ENCODE peak calls at places on chromosomes 4 and X, in seven cellular contexts. One of them, this sample, is unnamed.

GRCh38 chrX:56729152-56729557 is at the start of gene NBDY:
- DNase-seq in mesendoderm: peak; percentile 72
- DNase-seq in neuronal stem cell: no peak
- DNase-seq in H1: no peak
- DNase-seq in IMR-90: peak; percentile 37
- DNase-seq in mesenchymal stem cell: peak; percentile 66
- DNase-seq in trophoblast cell: peak; percentile 40
- DNase-seq in this sample: peak; percentile 54

GRCh38 chrX:42778096-42778495 is at the start of gene PPP1R2C:
- DNase-seq in mesendoderm: no peak
- DNase-seq in neuronal stem cell: no peak
- DNase-seq in H1: no peak
- DNase-seq in IMR-90: no peak
- DNase-seq in mesenchymal stem cell: no peak
- DNase-seq in trophoblast cell: peak; percentile 35
- DNase-seq in this sample: no peak

GRCh38 chr4:54541426-54542118 is 116.2 kb upstream of the KIT start:
- DNase-seq in mesendoderm: peak; percentile 48
- DNase-seq in neuronal stem cell: no peak
- DNase-seq in H1: no peak
- DNase-seq in IMR-90: peak; percentile 54
- DNase-seq in mesenchymal stem cell: peak; percentile 39
- DNase-seq in trophoblast cell: peak; percentile 85
- DNase-seq in this sample: no peak

GRCh38 chrX:48939417-48940228 is 17.8 kb downstream of the OTUD5 start:
- DNase-seq in mesendoderm: no peak
- DNase-seq in neuronal stem cell: no peak
- DNase-seq in H1: no peak
- DNase-seq in IMR-90: no peak
- DNase-seq in mesenchymal stem cell: no peak
- DNase-seq in trophoblast cell: no peak
- DNase-seq in this sample: no peak

GRCh38 chr4:52036875-52037274 is 1.2 kb downstream of the SGCB start:
- DNase-seq in mesendoderm: no peak
- DNase-seq in neuronal stem cell: no peak
- DNase-seq in H1: no peak
- DNase-seq in IMR-90: no peak
- DNase-seq in mesenchymal stem cell: no peak
- DNase-seq in trophoblast cell: no peak
- DNase-seq in this sample: no peak

GRCh38 chrX:23826216-23826615 is 43.2 kb downstream of the SAT1 start:
- DNase-seq in mesendoderm: no peak
- DNase-seq in neuronal stem cell: no peak
- DNase-seq in H1: no peak
- DNase-seq in IMR-90: no peak
- DNase-seq in mesenchymal stem cell: no peak
- DNase-seq in trophoblast cell: no peak
- DNase-seq in this sample: no peak

GRCh38 chr4:168521736-168522135 is 24.9 kb downstream of the PALLD start:
- DNase-seq in mesendoderm: no peak
- DNase-seq in neuronal stem cell: no peak
- DNase-seq in H1: no peak
- DNase-seq in IMR-90: no peak
- DNase-seq in mesenchymal stem cell: no peak
- DNase-seq in trophoblast cell: no peak
- DNase-seq in this sample: no peak

GRCh38 chr4:170027181-170027829 is 1.1 kb upstream of the MFAP3L start:
- DNase-seq in mesendoderm: peak; percentile 98
- DNase-seq in neuronal stem cell: peak; percentile 96
- DNase-seq in H1: peak; percentile 72
- DNase-seq in IMR-90: peak; percentile 95
- DNase-seq in mesenchymal stem cell: peak; percentile 98
- DNase-seq in trophoblast cell: peak; percentile 99
- DNase-seq in this sample: peak; percentile 92

GRCh38 chr4:32417113-32417704 is 1697.0 kb downstream of the PCDH7 start:
- DNase-seq in mesendoderm: no peak
- DNase-seq in neuronal stem cell: no peak
- DNase-seq in H1: no peak
- DNase-seq in IMR-90: no peak
- DNase-seq in mesenchymal stem cell: no peak
- DNase-seq in trophoblast cell: peak; percentile 3
- DNase-seq in this sample: no peak

GRCh38 chr4:1621996-1622637 is 62.0 kb downstream of the FAM53A start:
- DNase-seq in mesendoderm: no peak
- DNase-seq in neuronal stem cell: no peak
- DNase-seq in H1: no peak
- DNase-seq in IMR-90: no peak
- DNase-seq in mesenchymal stem cell: no peak
- DNase-seq in trophoblast cell: no peak
- DNase-seq in this sample: no peak

GRCh38 chr4:3483471-3483921 is 20.4 kb downstream of the DOK7 start:
- DNase-seq in mesendoderm: no peak
- DNase-seq in neuronal stem cell: no peak
- DNase-seq in H1: no peak
- DNase-seq in IMR-90: no peak
- DNase-seq in mesenchymal stem cell: peak; percentile 60
- DNase-seq in trophoblast cell: no peak
- DNase-seq in this sample: no peak

GRCh38 chr4:151099226-151099975 is at the start of gene RPS3A:
- DNase-seq in mesendoderm: peak; percentile 99
- DNase-seq in neuronal stem cell: peak; percentile 95
- DNase-seq in H1: peak; percentile 96
- DNase-seq in IMR-90: peak; percentile 98
- DNase-seq in mesenchymal stem cell: peak; percentile 97
- DNase-seq in trophoblast cell: peak; percentile 99
- DNase-seq in this sample: peak; percentile 98

GRCh38 chr4:3851211-3851610 is 85.0 kb downstream of the ADRA2C start:
- DNase-seq in mesendoderm: peak; percentile 87
- DNase-seq in neuronal stem cell: no peak
- DNase-seq in H1: no peak
- DNase-seq in IMR-90: peak; percentile 17
- DNase-seq in mesenchymal stem cell: no peak
- DNase-seq in trophoblast cell: peak; percentile 80
- DNase-seq in this sample: peak; percentile 84

GRCh38 chr4:146340798-146341197 is 126.5 kb downstream of the REELD1 start:
- DNase-seq in mesendoderm: no peak
- DNase-seq in neuronal stem cell: no peak
- DNase-seq in H1: no peak
- DNase-seq in IMR-90: peak; percentile 54
- DNase-seq in mesenchymal stem cell: peak; percentile 38
- DNase-seq in trophoblast cell: peak; percentile 48
- DNase-seq in this sample: no peak

GRCh38 chrX:135484636-135485289 is 35.7 kb upstream of the INTS6L start:
- DNase-seq in mesendoderm: peak; percentile 26
- DNase-seq in neuronal stem cell: no peak
- DNase-seq in H1: no peak
- DNase-seq in IMR-90: peak; percentile 57
- DNase-seq in mesenchymal stem cell: peak; percentile 45
- DNase-seq in trophoblast cell: peak; percentile 21
- DNase-seq in this sample: no peak

GRCh38 chr4:98851806-98852205 is 77.1 kb downstream of the EIF4E start:
- DNase-seq in mesendoderm: peak; percentile 76
- DNase-seq in neuronal stem cell: no peak
- DNase-seq in H1: no peak
- DNase-seq in IMR-90: peak; percentile 64
- DNase-seq in mesenchymal stem cell: peak; percentile 59
- DNase-seq in trophoblast cell: no peak
- DNase-seq in this sample: no peak

GRCh38 chr4:2071912-2072867 is 13.1 kb downstream of the NAT8L start:
- DNase-seq in mesendoderm: peak; percentile 51
- DNase-seq in neuronal stem cell: no peak
- DNase-seq in H1: no peak
- DNase-seq in IMR-90: no peak
- DNase-seq in mesenchymal stem cell: no peak
- DNase-seq in trophoblast cell: no peak
- DNase-seq in this sample: no peak

GRCh38 chr4:120056249-120056648 is 10.4 kb downstream of the MAD2L1 start:
- DNase-seq in mesendoderm: no peak
- DNase-seq in neuronal stem cell: no peak
- DNase-seq in H1: no peak
- DNase-seq in IMR-90: peak; percentile 70
- DNase-seq in mesenchymal stem cell: peak; percentile 61
- DNase-seq in trophoblast cell: peak; percentile 25
- DNase-seq in this sample: no peak

GRCh38 chr4:106898621-106899230 is 137.4 kb downstream of the DKK2 start:
- DNase-seq in mesendoderm: peak; percentile 58
- DNase-seq in neuronal stem cell: peak; percentile 50
- DNase-seq in H1: no peak
- DNase-seq in IMR-90: peak; percentile 53
- DNase-seq in mesenchymal stem cell: peak; percentile 60
- DNase-seq in trophoblast cell: peak; percentile 82
- DNase-seq in this sample: peak; percentile 27

GRCh38 chr4:54228563-54229501 is at the start of gene PDGFRA:
- DNase-seq in mesendoderm: peak; percentile 47
- DNase-seq in neuronal stem cell: peak; percentile 23
- DNase-seq in H1: no peak
- DNase-seq in IMR-90: peak; percentile 94
- DNase-seq in mesenchymal stem cell: peak; percentile 96
- DNase-seq in trophoblast cell: no peak
- DNase-seq in this sample: peak; percentile 33

GRCh38 chrX:47831788-47832187 is 4.9 kb upstream of the ZNF81 start:
- DNase-seq in mesendoderm: peak; percentile 57
- DNase-seq in neuronal stem cell: no peak
- DNase-seq in H1: no peak
- DNase-seq in IMR-90: peak; percentile 18
- DNase-seq in mesenchymal stem cell: peak; percentile 46
- DNase-seq in trophoblast cell: peak; percentile 76
- DNase-seq in this sample: peak; percentile 58

GRCh38 chrX:35890699-35891098 is 28.8 kb upstream of the CFAP47 start:
- DNase-seq in mesendoderm: peak; percentile 75
- DNase-seq in neuronal stem cell: peak; percentile 9
- DNase-seq in H1: peak; percentile 10
- DNase-seq in IMR-90: peak; percentile 11
- DNase-seq in mesenchymal stem cell: peak; percentile 50
- DNase-seq in trophoblast cell: peak; percentile 79
- DNase-seq in this sample: peak; percentile 59

GRCh38 chrX:39017062-39017461 is 215.8 kb downstream of the MID1IP1 start:
- DNase-seq in mesendoderm: no peak
- DNase-seq in neuronal stem cell: no peak
- DNase-seq in H1: no peak
- DNase-seq in IMR-90: no peak
- DNase-seq in mesenchymal stem cell: no peak
- DNase-seq in trophoblast cell: no peak
- DNase-seq in this sample: no peak

GRCh38 chr4:5399790-5400421 is 308.5 kb downstream of the EVC2 start:
- DNase-seq in mesendoderm: peak; percentile 52
- DNase-seq in neuronal stem cell: peak; percentile 27
- DNase-seq in H1: no peak
- DNase-seq in IMR-90: peak; percentile 38
- DNase-seq in mesenchymal stem cell: peak; percentile 29
- DNase-seq in trophoblast cell: peak; percentile 44
- DNase-seq in this sample: peak; percentile 55

GRCh38 chrX:44400588-44400987 is 57.1 kb upstream of the EFHC2 start:
- DNase-seq in mesendoderm: no peak
- DNase-seq in neuronal stem cell: no peak
- DNase-seq in H1: no peak
- DNase-seq in IMR-90: peak; percentile 96
- DNase-seq in mesenchymal stem cell: peak; percentile 60
- DNase-seq in trophoblast cell: peak; percentile 63
- DNase-seq in this sample: no peak

GRCh38 chrX:618761-619450 is 11.7 kb upstream of the SHOX start:
- DNase-seq in mesendoderm: no peak
- DNase-seq in neuronal stem cell: no peak
- DNase-seq in H1: no peak
- DNase-seq in IMR-90: no peak
- DNase-seq in mesenchymal stem cell: no peak
- DNase-seq in trophoblast cell: no peak
- DNase-seq in this sample: no peak
- H3K27me3 ChIP-seq in mesendoderm: peaks cover 45% of the 10 kb centered on the region
- H3K27me3 ChIP-seq in neuronal stem cell: peaks cover 20% of the 10 kb centered on the region
- H3K27me3 ChIP-seq in H1: peaks cover 68% of the 10 kb centered on the region
- H3K27me3 ChIP-seq in IMR-90: no peaks in the 10 kb centered on the region
- H3K27me3 ChIP-seq in mesenchymal stem cell: peaks cover 38% of the 10 kb centered on the region
- H3K27me3 ChIP-seq in trophoblast cell: peaks cover 40% of the 10 kb centered on the region
- H3K27me3 ChIP-seq in this sample: peaks cover 67% of the 10 kb centered on the region

DNA sequence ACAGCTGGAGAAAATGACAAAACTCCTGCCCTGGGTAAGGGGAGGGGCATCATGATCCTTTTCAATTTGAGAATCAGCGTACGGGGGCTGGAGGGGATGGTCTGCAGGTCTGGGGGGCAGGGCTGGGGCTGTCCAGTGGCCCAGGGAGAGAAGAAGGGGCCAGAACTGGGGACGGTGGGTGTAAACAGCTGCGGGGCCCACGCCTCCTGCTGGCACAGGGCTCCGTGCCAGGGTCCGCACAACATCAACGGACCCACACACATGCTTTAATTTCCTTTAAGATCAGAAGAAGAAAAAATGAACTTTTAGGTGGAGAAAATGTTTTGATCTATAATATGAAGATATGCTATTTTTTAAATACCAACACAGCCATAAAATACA is 52.1 kb downstream of the PSAPL1 start:
- DNase-seq in mesendoderm: no peak
- DNase-seq in neuronal stem cell: no peak
- DNase-seq in H1: no peak
- DNase-seq in IMR-90: no peak
- DNase-seq in mesenchymal stem cell: no peak
- DNase-seq in trophoblast cell: no peak
- DNase-seq in this sample: no peak
- H3K18ac ChIP-seq in mesendoderm: no peak overlapping the region
- H3K18ac ChIP-seq in neuronal stem cell: peak overlapping the region; percentile 27
- H3K18ac ChIP-seq in H1: no peak overlapping the region
- H3K18ac ChIP-seq in IMR-90: no peak overlapping the region
- H3K18ac ChIP-seq in mesenchymal stem cell: no peak overlapping the region
- H3K18ac ChIP-seq in trophoblast cell: no peak overlapping the region
- H3K18ac ChIP-seq in this sample: no peak overlapping the region

GRCh38 chrX:107773906-107774435 is 1.6 kb downstream of the TSC22D3 start:
- DNase-seq in mesendoderm: no peak
- DNase-seq in neuronal stem cell: no peak
- DNase-seq in H1: no peak
- DNase-seq in IMR-90: no peak
- DNase-seq in mesenchymal stem cell: no peak
- DNase-seq in trophoblast cell: no peak
- DNase-seq in this sample: no peak
- H3K27me3 ChIP-seq in mesendoderm: peaks cover 8% of the 10 kb centered on the region
- H3K27me3 ChIP-seq in neuronal stem cell: peaks cover 2% of the 10 kb centered on the region
- H3K27me3 ChIP-seq in H1: peaks cover 36% of the 10 kb centered on the region
- H3K27me3 ChIP-seq in IMR-90: peaks cover 40% of the 10 kb centered on the region
- H3K27me3 ChIP-seq in mesenchymal stem cell: peaks cover 11% of the 10 kb centered on the region
- H3K27me3 ChIP-seq in trophoblast cell: peaks cover 24% of the 10 kb centered on the region
- H3K27me3 ChIP-seq in this sample: peaks cover 17% of the 10 kb centered on the region

GRCh38 chrX:139083191-139083590 is 371.7 kb upstream of the FGF13 start:
- DNase-seq in mesendoderm: no peak
- DNase-seq in neuronal stem cell: no peak
- DNase-seq in H1: no peak
- DNase-seq in IMR-90: no peak
- DNase-seq in mesenchymal stem cell: no peak
- DNase-seq in trophoblast cell: no peak
- DNase-seq in this sample: no peak

GRCh38 chrX:139086243-139086642 is 374.7 kb upstream of the FGF13 start:
- DNase-seq in mesendoderm: no peak
- DNase-seq in neuronal stem cell: no peak
- DNase-seq in H1: no peak
- DNase-seq in IMR-90: no peak
- DNase-seq in mesenchymal stem cell: no peak
- DNase-seq in trophoblast cell: no peak
- DNase-seq in this sample: no peak

GRCh38 chrX:139079789-139080188 is 368.3 kb upstream of the FGF13 start:
- DNase-seq in mesendoderm: no peak
- DNase-seq in neuronal stem cell: no peak
- DNase-seq in H1: no peak
- DNase-seq in IMR-90: no peak
- DNase-seq in mesenchymal stem cell: no peak
- DNase-seq in trophoblast cell: no peak
- DNase-seq in this sample: no peak

GRCh38 chrX:139081965-139082364 is 370.4 kb upstream of the FGF13 start:
- DNase-seq in mesendoderm: no peak
- DNase-seq in neuronal stem cell: no peak
- DNase-seq in H1: no peak
- DNase-seq in IMR-90: no peak
- DNase-seq in mesenchymal stem cell: no peak
- DNase-seq in trophoblast cell: no peak
- DNase-seq in this sample: no peak

GRCh38 chrX:139085404-139085803 is 373.9 kb upstream of the FGF13 start:
- DNase-seq in mesendoderm: no peak
- DNase-seq in neuronal stem cell: no peak
- DNase-seq in H1: no peak
- DNase-seq in IMR-90: no peak
- DNase-seq in mesenchymal stem cell: no peak
- DNase-seq in trophoblast cell: no peak
- DNase-seq in this sample: no peak
- H3K18ac ChIP-seq in mesendoderm: no peak overlapping the region
- H3K18ac ChIP-seq in neuronal stem cell: no peak overlapping the region
- H3K18ac ChIP-seq in H1: no peak overlapping the region
- H3K18ac ChIP-seq in IMR-90: no peak overlapping the region
- H3K18ac ChIP-seq in mesenchymal stem cell: no peak overlapping the region
- H3K18ac ChIP-seq in trophoblast cell: no peak overlapping the region
- H3K18ac ChIP-seq in this sample: no peak overlapping the region

This sample was measured in H9.